ENCODE peak calls at places on chromosomes 12 and 14, in five cellular contexts. L is breast epithelium; M is cardiac muscle cell; S is neuronal stem cell; Z is CD8-positive, alpha-beta T cell. O is an unnamed sample. For H3K4me1 and H3K27me3, the result is how much of the 10 kb centered on the place peaks cover.

GRCh38 chr14:23151342-23151741 is 32.1 kb downstream of the SLC7A8 start:
- DNase-seq in L (no peak), M (no peak), S (no peak), Z (no peak), O (no peak)

GRCh38 chr12:76264617-76265016 is 83.6 kb downstream of the BBS10 start:
- DNase-seq in L (no peak), M (peak), S (no peak), Z (no peak), O (no peak)

GRCh38 chr12:24172773-24173447 is 223.4 kb upstream of the SOX5 start:
- DNase-seq in L (no peak), M (no peak), S (no peak), Z (no peak), O (no peak)

GRCh38 chr14:104805326-104805678 is 4.4 kb downstream of the ZBTB42 start:
- DNase-seq in L (no peak), M (peak), S (no peak), Z (no peak), O (no peak)

GRCh38 chr12:117144599-117144998 is 45.4 kb upstream of the TESC start:
- DNase-seq in L (no peak), M (no peak), S (no peak), Z (no peak), O (no peak)

GRCh38 chr14:21264025-21264801 is 5.0 kb downstream of the HNRNPC start:
- DNase-seq in L (no peak), M (peak), S (no peak), Z (no peak), O (no peak)

GRCh38 chr14:104290058-104290667 is 151.8 kb downstream of the KIF26A start:
- DNase-seq in L (peak), M (no peak), S (no peak), Z (no peak), O (no peak)

GRCh38 chr14:90894241-90894640 is 78.0 kb upstream of the TTC7B start:
- DNase-seq in L (no peak), M (no peak), S (no peak), Z (no peak), O (no peak)

GRCh38 chr12:49557917-49558215 is 10.1 kb downstream of the MCRS1 start:
- DNase-seq in L (no peak), M (no peak), S (no peak), Z (no peak), O (no peak)

GRCh38 chr14:35296505-35296904 is 4.3 kb downstream of the PSMA6 start:
- DNase-seq in L (no peak), M (no peak), S (no peak), Z (no peak), O (no peak)

GRCh38 chr12:131049569-131050339 is 96.0 kb downstream of the ADGRD1 start:
- DNase-seq in L (peak), M (no peak), S (no peak), Z (no peak), O (no peak)

GRCh38 chr12:124426594-124427550 is 132.0 kb downstream of the RFLNA start:
- DNase-seq in L (no peak), M (no peak), S (no peak), Z (no peak), O (no peak)

GRCh38 chr12:123936956-123937706 is 35.5 kb downstream of the CCDC92 start:
- DNase-seq in L (no peak), M (no peak), S (no peak), Z (no peak), O (no peak)

GRCh38 chr12:31906581-31907286 is 52.5 kb upstream of the RESF1 start:
- DNase-seq in L (no peak), M (peak), S (no peak), Z (no peak), O (no peak)

GRCh38 chr12:65765436-65765813 is 58.9 kb upstream of the HMGA2 start:
- DNase-seq in L (no peak), M (peak), S (no peak), Z (no peak), O (no peak)

GRCh38 chr14:60642270-60642789 is 6.9 kb downstream of the SIX1 start:
- DNase-seq in L (no peak), M (no peak), S (peak), Z (no peak), O (no peak)

GRCh38 chr14:102690509-102691286 is 86.6 kb upstream of the TRAF3 start:
- DNase-seq in L (no peak), M (no peak), S (no peak), Z (no peak), O (no peak)

GRCh38 chr12:94771741-94772140 is 121.4 kb upstream of the TMCC3 start:
- DNase-seq in L (no peak), M (no peak), S (no peak), Z (no peak), O (peak)

GRCh38 chr14:38536376-38537038 is 280.6 kb upstream of the CLEC14A start:
- DNase-seq in L (no peak), M (peak), S (no peak), Z (no peak), O (no peak)

GRCh38 chr12:65643595-65644386 is 180.5 kb upstream of the HMGA2 start:
- DNase-seq in L (no peak), M (no peak), S (no peak), Z (no peak), O (no peak)

DNA sequence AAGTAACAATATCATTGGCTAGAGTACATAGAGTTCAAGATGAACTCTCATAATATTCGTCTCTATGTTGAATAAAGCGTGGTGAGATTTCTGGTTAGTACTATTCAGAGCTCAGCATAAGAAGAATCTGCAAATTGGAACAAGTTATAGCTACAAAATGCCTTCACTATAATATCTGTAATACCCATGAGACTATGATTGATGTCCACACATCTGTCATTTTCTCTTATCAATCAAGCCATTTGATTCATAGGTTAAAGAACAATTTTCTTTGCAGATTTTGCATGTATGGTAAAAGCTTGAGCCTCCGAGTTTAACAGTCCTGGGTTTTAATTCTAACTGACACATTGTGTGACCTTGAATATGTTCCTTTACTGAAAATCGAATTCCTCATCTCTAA is 1.4 kb downstream of the SOCS4 start:
- DNase-seq in L (no peak), M (no peak), S (no peak), Z (no peak), O (no peak)
- H3K4me3 ChIP-seq in L (no peak), M (peak), S (peak), Z (peak), O (peak)

DNA sequence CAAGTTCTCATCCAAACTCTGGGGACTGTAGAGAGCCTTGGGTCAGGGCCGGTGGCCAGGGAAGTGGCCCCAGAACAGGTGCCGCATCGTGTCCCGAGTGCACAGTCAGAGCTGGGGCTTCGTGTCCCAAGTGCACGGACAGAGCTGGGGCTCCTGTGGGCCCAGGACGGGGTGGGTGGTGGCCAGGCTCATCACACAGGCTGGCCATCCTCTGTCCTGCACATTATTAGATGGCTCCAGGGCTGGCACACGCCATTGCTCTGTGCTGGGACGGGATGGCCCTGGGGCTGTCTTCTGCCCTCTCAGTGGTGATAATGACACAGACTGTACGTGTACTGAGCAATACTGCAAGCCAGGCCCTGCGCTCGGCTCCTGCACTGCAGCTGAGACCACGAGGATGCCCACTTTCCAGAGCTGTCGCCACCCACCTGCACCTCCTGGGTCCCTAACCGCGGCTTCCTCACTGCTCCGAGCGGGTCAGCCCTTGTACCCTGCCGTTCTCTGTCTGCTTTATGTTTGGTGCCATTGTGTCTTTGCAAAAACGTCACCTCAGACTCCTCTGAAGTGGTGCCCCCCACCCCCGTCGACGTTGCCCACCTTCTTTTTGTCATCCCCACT is 1.9 kb downstream of the FBRSL1 start:
- DNase-seq in L (no peak), M (no peak), S (no peak), Z (no peak), O (no peak)
- H3K4me1 ChIP-seq in L (half or more), M (under half), S (under half), Z (half or more), O (under half)

GRCh38 chr14:56309198-56309597 is 191.0 kb downstream of the PELI2 start:
- DNase-seq in L (no peak), M (no peak), S (peak), Z (no peak), O (no peak)

GRCh38 chr14:56300495-56300894 is 182.3 kb downstream of the PELI2 start:
- DNase-seq in L (no peak), M (peak), S (no peak), Z (no peak), O (no peak)

GRCh38 chr14:56299306-56299984 is 181.2 kb downstream of the PELI2 start:
- DNase-seq in L (no peak), M (no peak), S (no peak), Z (no peak), O (no peak)

GRCh38 chr14:56304456-56304855 is 186.2 kb downstream of the PELI2 start:
- DNase-seq in L (no peak), M (peak), S (no peak), Z (no peak), O (no peak)
- H3K27me3 ChIP-seq in L (under half), M (under half), S (under half), Z (under half), O (under half)

GRCh38 chr12:115944851-115945496 is 332.5 kb downstream of the MED13L start:
- DNase-seq in L (no peak), M (no peak), S (no peak), Z (no peak), O (no peak)

GRCh38 chr12:115944392-115944742 is 333.1 kb downstream of the MED13L start:
- DNase-seq in L (no peak), M (no peak), S (no peak), Z (no peak), O (no peak)

GRCh38 chr12:115942346-115942745 is 335.1 kb downstream of the MED13L start:
- DNase-seq in L (no peak), M (no peak), S (no peak), Z (no peak), O (no peak)

GRCh38 chr12:115943630-115944391 is 333.7 kb downstream of the MED13L start:
- DNase-seq in L (no peak), M (peak), S (no peak), Z (no peak), O (no peak)

DNA sequence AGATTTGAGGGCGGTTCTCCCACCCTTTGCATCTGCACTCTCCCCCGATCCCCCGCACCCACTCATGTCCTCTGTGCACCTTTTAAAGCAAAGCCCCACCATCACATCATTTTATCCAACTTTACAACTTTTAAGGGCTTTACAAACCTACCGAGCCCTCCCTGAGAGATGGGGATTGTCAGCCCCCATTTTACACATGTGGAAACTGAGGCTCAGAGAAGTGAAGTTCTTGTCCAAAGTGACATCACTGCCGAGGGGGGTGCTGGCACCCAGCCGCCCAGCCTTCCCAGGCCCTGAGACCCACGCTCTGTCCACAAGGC is 334.2 kb downstream of the MED13L start:
- DNase-seq in L (no peak), M (no peak), S (no peak), Z (no peak), O (no peak)
- H3K4me3 ChIP-seq in L (no peak), M (no peak), S (no peak), Z (no peak), O (no peak)

DNA sequence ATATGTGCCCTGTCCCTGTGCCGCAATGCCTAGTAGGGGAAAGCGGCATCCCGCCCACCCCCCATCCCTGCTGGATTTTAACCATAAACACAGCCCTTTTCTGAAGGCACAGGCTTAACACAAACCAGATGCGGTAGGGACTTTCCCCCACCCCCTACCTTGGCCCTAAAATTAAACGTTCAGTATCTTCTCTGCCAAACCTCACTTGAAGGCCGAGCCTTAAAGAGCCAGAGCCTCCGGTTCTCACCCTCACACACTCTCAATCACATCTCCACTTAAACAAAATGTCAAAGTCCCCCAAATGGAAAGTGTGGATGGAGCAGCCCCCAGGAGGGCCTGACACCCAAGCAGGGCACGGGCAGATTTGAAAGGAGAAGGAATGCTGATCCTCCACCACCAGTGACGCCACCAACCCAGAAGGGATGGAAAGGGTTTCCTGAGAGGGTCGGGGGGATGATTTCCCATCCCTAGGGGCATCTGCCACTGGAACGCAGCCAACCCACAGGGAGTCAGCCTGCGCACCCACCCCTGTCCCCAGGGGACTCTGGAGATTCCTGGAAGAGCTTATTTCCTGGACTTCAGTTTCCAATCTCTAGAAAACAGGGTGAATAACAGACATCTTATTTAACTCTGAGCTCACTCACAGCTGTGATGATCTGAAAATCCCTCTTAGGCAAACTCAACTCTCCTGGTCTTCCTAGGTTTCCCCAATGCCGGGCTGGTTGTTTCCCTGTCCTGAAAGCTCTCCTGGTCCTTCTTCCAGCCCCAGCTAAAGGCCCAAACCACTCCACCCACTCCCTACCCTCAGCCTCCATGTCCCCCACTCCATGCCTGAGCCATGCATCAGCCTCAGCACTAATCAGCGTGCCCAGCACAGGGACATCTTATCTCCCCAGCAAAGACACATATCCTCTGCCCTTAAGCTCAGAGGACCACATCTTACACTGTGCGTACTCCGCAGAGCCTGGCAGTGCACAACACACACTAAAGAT is 26.3 kb downstream of the ACTN1 start:
- DNase-seq in L (no peak), M (peak), S (no peak), Z (no peak), O (no peak)
- H3K4me1 ChIP-seq in L (half or more), M (under half), S (under half), Z (half or more), O (under half)